ENCODE peak calls at places on chromosome 2, in five cellular contexts. One of them, this sample, is unnamed.
A peak's percentile ranks its signal among the peaks of the same experiment; 100 is the strongest.

GRCh38 chr2:163617517-163617916 is 118.3 kb downstream of the FIGN start:
- DNase-seq in hepatocyte: no peak
- DNase-seq in uterus: no peak
- DNase-seq in H9: no peak
- DNase-seq in mesendoderm: no peak
- DNase-seq in this sample: no peak

GRCh38 chr2:241049739-241050623 is 51.6 kb downstream of the SNED1 start:
- DNase-seq in hepatocyte: peak; percentile 67
- DNase-seq in uterus: no peak
- DNase-seq in H9: peak; percentile 75
- DNase-seq in mesendoderm: peak; percentile 57
- DNase-seq in this sample: no peak

GRCh38 chr2:235371018-235371417 is 122.8 kb upstream of the AGAP1 start:
- DNase-seq in hepatocyte: no peak
- DNase-seq in uterus: no peak
- DNase-seq in H9: no peak
- DNase-seq in mesendoderm: no peak
- DNase-seq in this sample: no peak

GRCh38 chr2:164975885-164976284 is 20.6 kb upstream of the SLC38A11 start:
- DNase-seq in hepatocyte: no peak
- DNase-seq in uterus: no peak
- DNase-seq in H9: no peak
- DNase-seq in mesendoderm: no peak
- DNase-seq in this sample: no peak

GRCh38 chr2:80166457-80166856 is 138.1 kb downstream of the LRRTM1 start:
- DNase-seq in hepatocyte: no peak
- DNase-seq in uterus: no peak
- DNase-seq in H9: no peak
- DNase-seq in mesendoderm: no peak
- DNase-seq in this sample: no peak

GRCh38 chr2:28543316-28544068 is 47.6 kb downstream of the PLB1 start:
- DNase-seq in hepatocyte: no peak
- DNase-seq in uterus: no peak
- DNase-seq in H9: no peak
- DNase-seq in mesendoderm: peak; percentile 82
- DNase-seq in this sample: no peak

GRCh38 chr2:39065616-39066015 is 55.2 kb downstream of the SOS1 start:
- DNase-seq in hepatocyte: no peak
- DNase-seq in uterus: no peak
- DNase-seq in H9: no peak
- DNase-seq in mesendoderm: no peak
- DNase-seq in this sample: no peak

GRCh38 chr2:202808754-202809153 is 62.8 kb downstream of the ICA1L start:
- DNase-seq in hepatocyte: no peak
- DNase-seq in uterus: no peak
- DNase-seq in H9: no peak
- DNase-seq in mesendoderm: no peak
- DNase-seq in this sample: no peak

DNA sequence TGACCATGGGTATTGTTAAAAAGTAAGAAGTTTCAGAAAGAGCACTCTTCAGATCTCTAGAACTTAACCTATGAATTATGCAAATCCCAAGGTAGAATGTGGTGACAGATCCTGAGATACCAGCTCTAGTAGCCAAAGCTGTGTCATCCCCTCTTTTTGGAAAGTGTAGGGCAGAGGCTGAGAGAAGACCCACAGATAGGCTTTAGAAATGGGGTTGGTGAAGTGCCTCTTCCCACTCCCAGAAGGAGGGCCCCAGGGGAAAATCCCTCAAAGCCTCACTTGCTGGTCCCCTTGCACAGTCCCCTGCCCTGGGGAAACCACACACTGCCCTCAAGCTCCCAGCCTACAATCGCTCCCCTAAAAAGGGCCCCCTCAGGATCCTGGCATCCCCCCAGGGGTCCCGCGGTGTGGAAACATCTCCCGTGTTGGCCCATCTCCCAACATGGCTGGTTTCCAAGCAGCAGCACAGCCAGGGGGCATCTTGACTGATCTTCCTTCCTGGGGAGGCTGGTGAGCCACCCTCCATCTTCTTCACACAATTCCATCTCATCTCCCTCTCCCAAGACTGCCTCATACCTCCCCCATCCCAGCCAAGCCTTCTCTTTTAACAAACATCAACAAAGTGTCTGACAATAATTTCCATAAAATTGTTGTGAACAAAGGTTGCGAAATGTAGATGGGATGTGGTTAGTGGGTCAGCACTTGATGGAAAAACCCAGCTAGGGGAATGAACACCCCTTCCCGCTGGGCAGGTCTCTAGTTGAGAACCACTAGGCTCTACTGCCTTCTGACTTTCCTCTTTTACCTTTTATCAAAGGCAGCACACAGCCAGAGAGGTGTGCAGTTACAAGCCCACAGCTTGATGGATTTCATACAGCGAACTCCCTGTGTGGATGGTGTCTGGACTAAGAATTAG is 25.1 kb downstream of the MAL start:
- DNase-seq in hepatocyte: no peak
- DNase-seq in uterus: no peak
- DNase-seq in H9: no peak
- DNase-seq in mesendoderm: no peak
- DNase-seq in this sample: no peak
- H3K27me3 ChIP-seq in hepatocyte: no peaks in the 10 kb centered on the region
- H3K27me3 ChIP-seq in uterus: no peaks in the 10 kb centered on the region
- H3K27me3 ChIP-seq in H9: no peaks in the 10 kb centered on the region
- H3K27me3 ChIP-seq in mesendoderm: no peaks in the 10 kb centered on the region
- H3K27me3 ChIP-seq in this sample: no peaks in the 10 kb centered on the region

GRCh38 chr2:239773377-239774141 is 251.6 kb downstream of the NDUFA10 start:
- DNase-seq in hepatocyte: no peak
- DNase-seq in uterus: no peak
- DNase-seq in H9: no peak
- DNase-seq in mesendoderm: no peak
- DNase-seq in this sample: peak; percentile 19

GRCh38 chr2:239775623-239776440 is 249.3 kb downstream of the NDUFA10 start:
- DNase-seq in hepatocyte: no peak
- DNase-seq in uterus: no peak
- DNase-seq in H9: no peak
- DNase-seq in mesendoderm: no peak
- DNase-seq in this sample: peak; percentile 11

GRCh38 chr2:239772721-239773120 is 252.4 kb downstream of the NDUFA10 start:
- DNase-seq in hepatocyte: no peak
- DNase-seq in uterus: peak; percentile 5
- DNase-seq in H9: no peak
- DNase-seq in mesendoderm: no peak
- DNase-seq in this sample: no peak

GRCh38 chr2:239774933-239775622 is 250.1 kb downstream of the NDUFA10 start:
- DNase-seq in hepatocyte: no peak
- DNase-seq in uterus: no peak
- DNase-seq in H9: no peak
- DNase-seq in mesendoderm: no peak
- DNase-seq in this sample: no peak

GRCh38 chr2:239774142-239774462 is 251.0 kb downstream of the NDUFA10 start:
- DNase-seq in hepatocyte: no peak
- DNase-seq in uterus: no peak
- DNase-seq in H9: no peak
- DNase-seq in mesendoderm: no peak
- DNase-seq in this sample: no peak
- H3K27ac ChIP-seq in hepatocyte: no peak overlapping the region
- H3K27ac ChIP-seq in uterus: no peak overlapping the region
- H3K27ac ChIP-seq in H9: no peak overlapping the region
- H3K27ac ChIP-seq in mesendoderm: no peak overlapping the region
- H3K27ac ChIP-seq in this sample: no peak overlapping the region

GRCh38 chr2:20533993-20534591 is 87.2 kb downstream of the RHOB start:
- DNase-seq in hepatocyte: no peak
- DNase-seq in uterus: peak; percentile 16
- DNase-seq in H9: no peak
- DNase-seq in mesendoderm: no peak
- DNase-seq in this sample: no peak
- H3K4me1 ChIP-seq in hepatocyte: peaks cover 13% of the 10 kb centered on the region
- H3K4me1 ChIP-seq in uterus: no peaks in the 10 kb centered on the region
- H3K4me1 ChIP-seq in H9: peaks cover 13% of the 10 kb centered on the region
- H3K4me1 ChIP-seq in mesendoderm: peaks cover 14% of the 10 kb centered on the region
- H3K4me1 ChIP-seq in this sample: peaks cover 5% of the 10 kb centered on the region

DNA sequence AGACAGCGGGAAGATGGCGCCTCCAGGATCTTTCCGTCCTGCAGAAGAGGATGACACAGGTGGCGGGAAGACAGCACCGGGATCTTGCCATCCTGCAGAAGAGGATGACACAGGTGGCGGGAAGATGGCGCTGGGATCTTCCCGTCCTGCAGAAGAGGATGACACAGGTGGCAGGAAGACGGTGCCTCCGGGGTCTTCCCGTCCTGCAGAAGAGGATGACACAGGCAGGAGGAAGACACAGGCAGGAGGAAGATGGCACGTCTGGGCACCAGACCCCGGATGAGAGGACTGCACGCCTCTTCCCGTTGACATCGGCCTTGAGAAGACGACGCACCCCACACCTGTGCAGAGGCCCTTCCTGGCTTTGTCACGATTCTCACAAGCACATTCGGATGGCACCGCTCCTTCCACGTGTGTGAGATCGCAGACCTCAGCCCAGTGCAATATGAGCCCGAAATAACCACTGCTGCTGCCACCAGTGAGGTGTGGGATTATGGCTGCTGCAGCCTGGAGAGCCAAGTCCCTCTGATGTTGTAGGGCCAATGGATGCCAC is 79.4 kb upstream of the SNTG2 start:
- DNase-seq in hepatocyte: no peak
- DNase-seq in uterus: no peak
- DNase-seq in H9: peak; percentile 21
- DNase-seq in mesendoderm: no peak
- DNase-seq in this sample: no peak
- H3K27me3 ChIP-seq in hepatocyte: no peaks in the 10 kb centered on the region
- H3K27me3 ChIP-seq in uterus: peaks cover 10% of the 10 kb centered on the region
- H3K27me3 ChIP-seq in H9: no peaks in the 10 kb centered on the region
- H3K27me3 ChIP-seq in mesendoderm: no peaks in the 10 kb centered on the region
- H3K27me3 ChIP-seq in this sample: no peaks in the 10 kb centered on the region

This sample was measured in SJSA1.